ENCODE peak calls at places on chromosomes 7 and 10, in five cellular contexts. One of them, this sample, is unnamed.

GRCh38 chr10:88062798-88063472 is 199.5 kb downstream of the PTEN start:
- DNase-seq in suprapubic skin: no peak
- DNase-seq in fibroblast of lung: peak; percentile 71
- DNase-seq in lower lobe of right lung: no peak
- DNase-seq in colonic mucosa: no peak
- DNase-seq in this sample: no peak

GRCh38 chr10:115945696-115946445 is 327.1 kb downstream of the GFRA1 start:
- DNase-seq in colonic mucosa: no peak
- DNase-seq in suprapubic skin: no peak
- DNase-seq in lower lobe of right lung: no peak
- DNase-seq in fibroblast of lung: peak; percentile 40
- DNase-seq in this sample: no peak

GRCh38 chr10:119161680-119162079 is 3.8 kb downstream of the SFXN4 start:
- DNase-seq in colonic mucosa: no peak
- DNase-seq in fibroblast of lung: peak; percentile 75
- DNase-seq in lower lobe of right lung: no peak
- DNase-seq in suprapubic skin: no peak
- DNase-seq in this sample: no peak

GRCh38 chr7:119733480-119733879 is 539.5 kb upstream of the KCND2 start:
- DNase-seq in fibroblast of lung: peak; percentile 41
- DNase-seq in lower lobe of right lung: no peak
- DNase-seq in suprapubic skin: no peak
- DNase-seq in colonic mucosa: no peak
- DNase-seq in this sample: no peak

GRCh38 chr10:7410306-7410799 is 481 bp downstream of the SFMBT2 start:
- DNase-seq in colonic mucosa: peak; percentile 20
- DNase-seq in lower lobe of right lung: peak; percentile 57
- DNase-seq in fibroblast of lung: peak; percentile 24
- DNase-seq in suprapubic skin: no peak
- DNase-seq in this sample: peak; percentile 50

GRCh38 chr7:111091623-111092370 is 870 bp downstream of the LRRN3 start:
- DNase-seq in fibroblast of lung: no peak
- DNase-seq in colonic mucosa: no peak
- DNase-seq in suprapubic skin: no peak
- DNase-seq in lower lobe of right lung: no peak
- DNase-seq in this sample: no peak

GRCh38 chr7:47690902-47691558 is 109.1 kb upstream of the TNS3 start:
- DNase-seq in lower lobe of right lung: no peak
- DNase-seq in suprapubic skin: no peak
- DNase-seq in fibroblast of lung: peak; percentile 82
- DNase-seq in colonic mucosa: no peak
- DNase-seq in this sample: no peak

GRCh38 chr7:45920543-45921380 is at the start of gene IGFBP3:
- DNase-seq in lower lobe of right lung: peak; percentile 55
- DNase-seq in fibroblast of lung: peak; percentile 78
- DNase-seq in suprapubic skin: no peak
- DNase-seq in colonic mucosa: no peak
- DNase-seq in this sample: no peak

GRCh38 chr10:790821-791551 is 101.5 kb upstream of the DIP2C start:
- DNase-seq in colonic mucosa: no peak
- DNase-seq in lower lobe of right lung: peak; percentile 40
- DNase-seq in fibroblast of lung: no peak
- DNase-seq in suprapubic skin: peak; percentile 71
- DNase-seq in this sample: no peak

GRCh38 chr10:126521354-126521753 is 133.1 kb upstream of the ADAM12 start:
- DNase-seq in lower lobe of right lung: no peak
- DNase-seq in fibroblast of lung: peak; percentile 71
- DNase-seq in suprapubic skin: no peak
- DNase-seq in colonic mucosa: no peak
- DNase-seq in this sample: no peak

GRCh38 chr10:28479366-28479765 is 53.6 kb upstream of the WAC start:
- DNase-seq in suprapubic skin: no peak
- DNase-seq in fibroblast of lung: no peak
- DNase-seq in colonic mucosa: no peak
- DNase-seq in lower lobe of right lung: no peak
- DNase-seq in this sample: no peak

GRCh38 chr10:27771231-27771630 is 25.6 kb upstream of the MKX start:
- DNase-seq in colonic mucosa: no peak
- DNase-seq in suprapubic skin: no peak
- DNase-seq in fibroblast of lung: no peak
- DNase-seq in lower lobe of right lung: no peak
- DNase-seq in this sample: no peak

GRCh38 chr7:7761340-7761973 is 43.0 kb upstream of the RPA3 start:
- DNase-seq in suprapubic skin: no peak
- DNase-seq in fibroblast of lung: peak; percentile 59
- DNase-seq in lower lobe of right lung: no peak
- DNase-seq in colonic mucosa: no peak
- DNase-seq in this sample: no peak

GRCh38 chr7:1537631-1538412 is 7.3 kb downstream of the MAFK start:
- DNase-seq in suprapubic skin: peak; percentile 94
- DNase-seq in colonic mucosa: peak; percentile 74
- DNase-seq in lower lobe of right lung: peak; percentile 78
- DNase-seq in fibroblast of lung: peak; percentile 95
- DNase-seq in this sample: no peak

DNA sequence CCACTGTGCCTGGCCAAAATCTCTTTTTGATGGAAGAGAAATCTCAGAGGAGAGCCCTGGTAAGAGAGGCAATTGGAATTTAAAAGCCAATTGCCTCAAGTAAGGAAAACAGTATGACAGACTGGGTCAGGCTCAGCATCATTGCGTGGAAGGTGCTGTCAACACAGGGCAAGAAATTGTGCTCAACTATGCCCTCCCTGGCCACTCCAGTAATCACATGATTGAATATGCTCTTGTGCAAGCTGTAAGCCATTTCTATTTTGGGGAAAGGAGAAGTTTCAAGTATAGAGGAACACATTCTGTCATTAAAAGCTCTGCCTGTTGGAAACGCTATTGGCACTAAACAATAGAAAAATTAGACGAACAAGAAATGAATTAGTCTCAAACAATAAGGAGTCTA is 1127.7 kb downstream of the REEP3 start:
- DNase-seq in colonic mucosa: peak; percentile 17
- DNase-seq in lower lobe of right lung: no peak
- DNase-seq in fibroblast of lung: no peak
- DNase-seq in suprapubic skin: no peak
- DNase-seq in this sample: no peak
- TF ChIP-seq CTCF in colonic mucosa: no peak
- TF ChIP-seq CTCF in lower lobe of right lung: no peak
- TF ChIP-seq CTCF in fibroblast of lung: no peak
- TF ChIP-seq CTCF in suprapubic skin: no peak
- TF ChIP-seq CTCF in this sample: no peak

DNA sequence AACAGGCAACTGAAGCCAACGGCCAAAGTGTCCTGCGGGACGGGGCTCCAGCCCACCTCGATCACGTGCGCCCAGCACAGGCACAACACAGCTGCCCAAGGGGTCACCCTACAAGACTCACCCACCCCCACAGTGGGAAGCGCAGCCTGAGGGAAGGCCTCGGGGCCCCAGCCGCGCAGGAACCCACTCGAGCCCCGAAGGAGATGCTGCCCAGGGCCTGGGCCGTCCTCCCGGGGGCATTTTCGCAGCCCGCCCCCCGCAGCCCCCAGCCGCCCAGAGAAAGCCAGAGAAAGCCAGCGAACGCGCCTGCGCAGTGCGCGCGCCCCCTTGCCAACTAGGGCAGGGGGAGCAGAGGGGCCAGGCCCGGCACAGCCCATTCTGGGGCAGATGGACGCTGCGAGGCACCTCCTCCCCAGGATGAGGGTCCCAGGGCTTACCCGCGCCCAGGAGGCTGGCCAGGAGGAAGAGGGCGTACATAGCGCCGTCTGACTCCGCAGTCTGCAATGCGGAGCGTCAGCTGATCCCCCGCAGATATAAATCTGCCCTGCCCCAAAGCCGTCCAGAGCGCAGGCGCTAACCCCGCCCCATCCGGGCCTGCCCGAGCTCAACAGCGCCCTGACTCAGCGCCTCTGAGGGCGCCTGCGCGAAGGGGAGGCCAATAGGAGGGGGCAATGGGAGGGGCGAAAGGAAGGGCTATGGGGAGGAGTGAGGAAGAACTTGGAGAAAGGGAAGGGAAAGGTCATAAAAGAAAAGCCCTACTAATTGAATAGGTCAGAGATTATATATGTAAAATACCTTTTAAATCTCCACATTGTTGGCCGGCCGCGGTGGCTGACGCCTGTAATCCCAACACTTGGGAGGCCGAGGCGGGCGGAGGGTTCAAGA is at the start of gene PSAP:
- DNase-seq in lower lobe of right lung: peak; percentile 99
- DNase-seq in colonic mucosa: peak; percentile 99
- DNase-seq in fibroblast of lung: peak; percentile 96
- DNase-seq in suprapubic skin: peak; percentile 99
- DNase-seq in this sample: peak; percentile 100
- TF ChIP-seq CTCF in lower lobe of right lung: no peak
- TF ChIP-seq CTCF in colonic mucosa: no peak
- TF ChIP-seq CTCF in fibroblast of lung: no peak
- TF ChIP-seq CTCF in suprapubic skin: no peak
- TF ChIP-seq CTCF in this sample: no peak

DNA sequence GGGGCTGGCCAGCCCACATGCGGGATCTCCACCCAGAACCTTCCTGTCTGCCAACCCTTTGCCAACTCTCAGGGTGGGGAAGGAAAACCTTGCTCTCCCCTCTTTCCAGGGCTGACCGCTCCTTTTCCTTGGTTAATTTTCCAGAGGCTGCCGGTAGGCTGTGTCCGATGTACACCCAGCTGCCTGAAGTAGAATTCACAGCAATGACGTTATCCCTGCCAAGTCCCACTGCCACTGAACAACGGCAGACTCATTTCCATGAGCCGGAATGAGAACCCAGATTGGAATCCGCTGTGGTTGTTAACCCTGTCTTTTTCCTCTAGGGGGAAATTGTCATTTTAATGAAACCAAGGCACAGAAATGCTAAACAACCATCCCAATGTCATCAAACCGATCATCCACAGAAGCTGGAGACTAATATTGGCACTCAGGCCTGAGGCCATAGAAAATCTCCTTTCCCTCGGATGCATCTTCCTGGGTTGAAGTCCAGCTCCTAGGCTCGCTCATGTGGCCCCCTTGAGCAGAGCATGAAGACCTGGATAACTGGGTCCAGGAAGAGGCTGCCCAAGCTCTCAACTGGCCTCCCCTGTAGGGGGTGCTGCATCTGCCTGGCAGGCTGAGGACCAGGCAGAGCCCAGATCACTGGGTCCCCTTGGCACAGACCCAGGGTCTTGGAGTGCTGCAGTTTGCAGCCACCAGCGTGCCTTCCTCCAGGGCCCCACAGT is 30.4 kb downstream of the KLRG2 start:
- DNase-seq in fibroblast of lung: peak; percentile 89
- DNase-seq in colonic mucosa: no peak
- DNase-seq in suprapubic skin: no peak
- DNase-seq in lower lobe of right lung: no peak
- DNase-seq in this sample: no peak
- TF ChIP-seq CTCF in fibroblast of lung: no peak
- TF ChIP-seq CTCF in colonic mucosa: no peak
- TF ChIP-seq CTCF in suprapubic skin: no peak
- TF ChIP-seq CTCF in lower lobe of right lung: no peak
- TF ChIP-seq CTCF in this sample: no peak

GRCh38 chr10:59805043-59805442 is 51.8 kb upstream of the MRLN start:
- DNase-seq in colonic mucosa: peak; percentile 79
- DNase-seq in lower lobe of right lung: no peak
- DNase-seq in suprapubic skin: no peak
- DNase-seq in fibroblast of lung: no peak
- DNase-seq in this sample: no peak
- TF ChIP-seq CTCF in colonic mucosa: peak; percentile 42
- TF ChIP-seq CTCF in lower lobe of right lung: peak; percentile 31
- TF ChIP-seq CTCF in suprapubic skin: no peak
- TF ChIP-seq CTCF in fibroblast of lung: peak; percentile 20
- TF ChIP-seq CTCF in this sample: peak; percentile 6

GRCh38 chr10:25758041-25758457 is 176.0 kb upstream of the MYO3A start:
- DNase-seq in colonic mucosa: no peak
- DNase-seq in suprapubic skin: no peak
- DNase-seq in fibroblast of lung: peak; percentile 51
- DNase-seq in lower lobe of right lung: no peak
- DNase-seq in this sample: peak; percentile 20
- TF ChIP-seq CTCF in colonic mucosa: no peak
- TF ChIP-seq CTCF in suprapubic skin: peak; percentile 35
- TF ChIP-seq CTCF in fibroblast of lung: peak; percentile 21
- TF ChIP-seq CTCF in lower lobe of right lung: peak; percentile 43
- TF ChIP-seq CTCF in this sample: peak; percentile 38

DNA sequence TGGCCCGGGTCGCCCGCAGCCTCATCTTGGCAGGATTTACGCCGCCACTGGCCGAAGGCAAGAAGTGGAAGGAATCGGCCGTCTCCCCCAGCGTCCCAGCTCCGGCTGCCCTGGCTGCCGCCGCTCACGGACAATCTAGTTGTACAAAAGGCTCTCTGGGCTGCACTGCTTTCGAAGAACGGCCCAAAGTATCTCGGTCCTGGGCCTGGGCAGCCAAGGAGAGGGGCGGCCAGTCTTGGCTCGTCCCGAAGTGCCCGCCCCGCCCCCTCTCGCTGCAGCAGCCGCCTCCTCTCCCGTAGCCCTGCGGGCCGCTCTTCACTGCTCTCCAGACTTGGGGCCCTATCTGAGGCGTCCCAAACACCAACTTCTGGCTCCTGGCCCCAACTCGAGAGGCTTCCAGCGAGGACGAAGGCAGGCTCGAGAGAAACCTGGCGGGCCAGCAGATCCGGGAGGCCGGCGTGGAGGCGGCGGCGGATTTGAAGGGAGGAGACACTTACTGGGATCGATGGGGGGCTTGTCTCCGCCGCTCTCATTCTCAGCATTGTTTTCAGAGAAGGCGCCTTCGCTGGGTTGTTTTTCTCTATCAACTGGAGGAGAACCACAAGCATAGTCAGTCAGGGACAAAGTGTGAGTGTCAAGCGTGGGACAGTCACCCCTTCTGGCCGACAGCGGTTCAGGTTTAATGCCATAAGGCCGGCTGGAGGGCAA is 802 bp downstream of the HOXA9 start:
- DNase-seq in colonic mucosa: no peak
- DNase-seq in lower lobe of right lung: peak; percentile 54
- DNase-seq in fibroblast of lung: no peak
- DNase-seq in suprapubic skin: no peak
- DNase-seq in this sample: no peak
- TF ChIP-seq CTCF in colonic mucosa: no peak
- TF ChIP-seq CTCF in lower lobe of right lung: peak; percentile 19
- TF ChIP-seq CTCF in fibroblast of lung: no peak
- TF ChIP-seq CTCF in suprapubic skin: no peak
- TF ChIP-seq CTCF in this sample: no peak

GRCh38 chr10:48445932-48446331 is 139.5 kb downstream of the MAPK8 start:
- DNase-seq in colonic mucosa: no peak
- DNase-seq in lower lobe of right lung: no peak
- DNase-seq in suprapubic skin: no peak
- DNase-seq in fibroblast of lung: no peak
- DNase-seq in this sample: peak; percentile 12

GRCh38 chr10:48444861-48445841 is 138.7 kb downstream of the MAPK8 start:
- DNase-seq in fibroblast of lung: no peak
- DNase-seq in colonic mucosa: no peak
- DNase-seq in lower lobe of right lung: no peak
- DNase-seq in suprapubic skin: no peak
- DNase-seq in this sample: peak; percentile 26

GRCh38 chr10:48442809-48443177 is 136.3 kb downstream of the MAPK8 start:
- DNase-seq in lower lobe of right lung: no peak
- DNase-seq in suprapubic skin: no peak
- DNase-seq in colonic mucosa: no peak
- DNase-seq in fibroblast of lung: no peak
- DNase-seq in this sample: no peak

GRCh38 chr10:48442090-48442808 is 135.8 kb downstream of the MAPK8 start:
- DNase-seq in fibroblast of lung: no peak
- DNase-seq in suprapubic skin: no peak
- DNase-seq in lower lobe of right lung: no peak
- DNase-seq in colonic mucosa: peak; percentile 14
- DNase-seq in this sample: peak; percentile 12

GRCh38 chr10:48444266-48444665 is 137.8 kb downstream of the MAPK8 start:
- DNase-seq in lower lobe of right lung: no peak
- DNase-seq in colonic mucosa: no peak
- DNase-seq in suprapubic skin: no peak
- DNase-seq in fibroblast of lung: peak; percentile 27
- DNase-seq in this sample: peak; percentile 21
- TF ChIP-seq CTCF in lower lobe of right lung: no peak
- TF ChIP-seq CTCF in colonic mucosa: no peak
- TF ChIP-seq CTCF in suprapubic skin: no peak
- TF ChIP-seq CTCF in fibroblast of lung: no peak
- TF ChIP-seq CTCF in this sample: no peak